ENCODE peak calls at places on chromosomes 6 and 20, in six cellular contexts. E is IMR-90, M is testis, A is SJSA1, P is spleen, U is SK-N-SH. R is an unnamed sample. For H3K27me3, the result is how much of the 10 kb centered on the place peaks cover.

GRCh38 chr6:87722831-87723726 is 21.0 kb upstream of the AKIRIN2 start:
- DNase-seq in E (peak), M (peak), A (peak), P (peak), U (no peak), R (peak)

GRCh38 chr6:31722173-31722572 is 627 bp upstream of the LY6G6C start:
- DNase-seq in E (no peak), M (no peak), A (no peak), P (peak), U (no peak), R (no peak)

GRCh38 chr6:89122625-89123024 is 4.8 kb upstream of the SRSF12 start:
- DNase-seq in E (peak), M (no peak), A (no peak), P (no peak), U (peak), R (peak)

GRCh38 chr20:45053441-45054351 is 47.2 kb downstream of the KCNS1 start:
- DNase-seq in E (no peak), M (no peak), A (no peak), P (no peak), U (no peak), R (no peak)

GRCh38 chr6:167706313-167707109 is 120.2 kb upstream of the AFDN start:
- DNase-seq in E (no peak), M (no peak), A (no peak), P (peak), U (no peak), R (no peak)

GRCh38 chr6:118856301-118856700 is 37.7 kb upstream of the ASF1A start:
- DNase-seq in E (no peak), M (no peak), A (no peak), P (no peak), U (no peak), R (no peak)

GRCh38 chr6:99186417-99186816 is 163.1 kb downstream of the FAXC start:
- DNase-seq in E (no peak), M (no peak), A (no peak), P (no peak), U (no peak), R (no peak)

GRCh38 chr6:156976144-156977088 is 199.2 kb downstream of the ARID1B start:
- DNase-seq in E (no peak), M (no peak), A (no peak), P (no peak), U (no peak), R (no peak)

GRCh38 chr6:139834232-139834631 is 459.8 kb upstream of the CITED2 start:
- DNase-seq in E (no peak), M (no peak), A (no peak), P (no peak), U (no peak), R (no peak)

GRCh38 chr20:53141651-53142050 is 169.5 kb downstream of the TSHZ2 start:
- DNase-seq in E (no peak), M (no peak), A (no peak), P (no peak), U (no peak), R (no peak)

GRCh38 chr6:13445744-13446115 is 41.7 kb downstream of the GFOD1 start:
- DNase-seq in E (no peak), M (no peak), A (no peak), P (no peak), U (no peak), R (no peak)

GRCh38 chr6:15017251-15017650 is 228.6 kb upstream of the JARID2 start:
- DNase-seq in E (peak), M (peak), A (no peak), P (no peak), U (no peak), R (peak)

GRCh38 chr20:30922129-30922528 is 335.3 kb upstream of the DEFB115 start:
- DNase-seq in E (no peak), M (no peak), A (no peak), P (peak), U (no peak), R (no peak)

GRCh38 chr20:4490045-4490444 is 231.7 kb upstream of the PRND start:
- DNase-seq in E (no peak), M (no peak), A (no peak), P (no peak), U (no peak), R (no peak)

GRCh38 chr20:1478566-1478965 is 11.9 kb upstream of the NSFL1C start:
- DNase-seq in E (peak), M (no peak), A (no peak), P (no peak), U (no peak), R (peak)

GRCh38 chr20:59623583-59623982 is 19.2 kb downstream of the PHACTR3 start:
- DNase-seq in E (no peak), M (no peak), A (no peak), P (peak), U (no peak), R (no peak)
- H3K27me3 ChIP-seq in E (under half), M (under half), A (under half), P (under half), U (under half), R (under half)

DNA sequence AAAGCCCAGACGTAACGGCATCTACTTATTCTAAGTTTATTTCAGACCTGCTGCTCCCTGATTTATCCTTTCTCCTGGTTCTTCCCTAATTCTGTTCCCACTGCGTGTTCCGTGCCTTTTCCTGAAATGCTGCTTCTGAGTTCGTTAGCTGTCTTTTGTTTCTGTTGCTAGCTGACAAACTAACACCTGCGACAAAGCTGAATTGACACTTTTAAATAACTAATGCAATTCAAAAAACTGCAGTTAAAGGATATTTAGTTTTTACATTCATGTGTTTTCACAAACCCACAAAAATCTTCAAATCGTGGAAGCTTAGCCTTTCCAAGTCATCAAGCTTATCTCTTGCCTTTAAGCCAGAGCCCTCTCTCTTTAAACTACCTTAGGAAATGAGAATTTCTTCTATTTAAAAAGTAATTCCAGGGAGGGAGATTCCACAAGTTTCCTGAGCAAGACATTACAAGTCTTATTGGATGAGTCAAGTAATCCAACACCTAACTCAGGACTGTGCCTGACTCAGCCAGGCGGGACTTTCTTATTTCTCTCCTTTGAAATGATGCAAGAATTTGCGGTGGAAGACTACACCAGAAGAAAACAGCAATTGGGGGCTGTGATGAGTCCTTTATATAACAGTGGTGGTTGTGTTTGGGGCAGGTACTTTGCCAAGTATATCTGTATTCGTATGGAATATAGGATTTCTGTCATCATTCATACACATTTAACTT is 6.3 kb downstream of the ADTRP start:
- DNase-seq in E (peak), M (no peak), A (peak), P (no peak), U (no peak), R (peak)
- H3K4me3 ChIP-seq in E (no peak), M (no peak), A (no peak), P (no peak), U (no peak), R (no peak)

DNA sequence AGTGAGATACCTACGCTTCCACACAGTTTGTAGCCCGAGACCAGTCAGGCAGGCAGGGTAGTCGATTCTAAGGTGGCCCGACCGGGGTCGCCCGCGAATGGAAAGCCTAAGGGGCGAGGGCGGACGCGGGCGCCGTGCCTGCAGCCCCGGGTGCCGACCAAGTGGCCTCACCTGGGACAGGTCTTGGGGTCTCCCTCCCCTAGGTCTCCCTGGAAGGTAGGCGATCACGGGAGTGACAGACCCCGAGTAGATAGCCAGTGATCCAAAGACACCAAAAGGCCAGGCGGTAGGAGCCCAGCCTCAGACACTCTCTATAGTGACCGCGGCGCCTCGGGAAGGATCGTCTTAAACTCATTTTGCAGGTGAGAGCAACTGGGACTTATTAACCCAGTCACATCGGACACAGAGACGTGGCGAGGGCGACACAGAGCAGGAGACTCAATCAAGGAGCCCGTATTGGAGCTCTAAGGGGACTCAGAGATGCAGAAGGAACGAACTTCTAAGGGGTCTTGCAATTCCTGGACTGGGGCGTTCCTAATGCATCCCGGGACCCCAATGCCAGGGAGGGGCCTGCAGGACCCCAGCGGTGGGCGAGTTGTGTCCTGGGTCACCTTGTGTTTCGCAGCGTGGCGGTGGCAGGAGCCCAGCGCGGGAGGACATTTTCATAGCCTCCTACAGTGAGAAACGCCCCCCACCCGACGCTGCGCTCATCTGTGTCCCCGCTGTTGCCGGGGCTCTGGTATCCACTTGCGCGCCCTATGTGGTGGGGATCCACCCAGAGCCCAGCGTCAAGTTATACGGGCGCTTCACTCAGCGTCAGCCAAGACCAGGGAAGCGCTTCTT is 2.1 kb upstream of the VSX1 start:
- DNase-seq in E (no peak), M (no peak), A (peak), P (peak), U (no peak), R (no peak)
- H3K27me3 ChIP-seq in E (half or more), M (under half), A (half or more), P (under half), U (half or more), R (half or more)

DNA sequence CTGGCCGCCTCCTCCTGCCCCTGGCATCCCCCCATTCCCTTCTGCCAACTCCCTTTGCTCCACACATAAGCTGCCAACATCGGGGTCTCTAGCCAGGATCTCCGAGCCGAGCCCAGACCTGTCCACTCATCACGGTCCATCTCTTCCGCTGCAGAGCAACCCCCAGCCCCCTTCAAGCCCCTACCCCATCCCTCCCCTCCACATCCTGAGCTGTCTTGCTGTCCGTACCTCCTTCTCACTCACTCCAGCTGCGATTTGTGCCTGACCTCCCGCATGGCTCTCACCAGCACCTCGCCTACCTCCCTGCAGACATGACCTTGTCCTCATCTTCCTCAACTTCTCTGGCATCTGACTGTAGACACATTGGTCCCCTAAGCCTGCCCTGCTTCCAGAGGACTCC is 68.7 kb downstream of the SRC start:
- DNase-seq in E (no peak), M (no peak), A (no peak), P (no peak), U (no peak), R (no peak)
- H3K4me3 ChIP-seq in E (no peak), M (no peak), A (no peak), P (no peak), U (no peak), R (no peak)

GRCh38 chr20:49346682-49347081 is 68.8 kb upstream of the ZNFX1 start:
- DNase-seq in E (no peak), M (no peak), A (no peak), P (no peak), U (peak), R (no peak)
- H3K27me3 ChIP-seq in E (under half), M (under half), A (under half), P (under half), U (under half), R (under half)

DNA sequence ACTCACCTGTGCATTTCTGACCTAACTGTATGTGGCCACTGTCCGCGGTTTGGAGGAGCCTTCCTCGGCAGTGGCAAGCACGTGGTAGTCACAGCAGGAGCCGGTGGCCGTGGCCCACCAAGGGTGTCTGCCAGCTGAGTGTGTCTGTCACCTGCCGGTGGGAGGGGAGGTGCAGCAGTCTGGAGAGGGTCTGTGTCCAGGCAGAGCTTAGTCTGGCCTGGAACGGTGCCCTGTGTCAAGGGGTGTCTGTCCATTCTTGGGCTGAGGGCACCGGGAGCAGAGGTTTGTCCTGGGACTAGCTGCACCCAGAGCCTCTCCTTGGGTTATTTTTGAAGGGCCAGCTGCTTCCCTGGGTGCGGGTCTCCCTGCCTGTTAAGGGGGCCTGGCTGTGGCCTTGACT is 5.0 kb downstream of the RBM38 start:
- DNase-seq in E (no peak), M (no peak), A (no peak), P (peak), U (no peak), R (no peak)
- H3K4me3 ChIP-seq in E (no peak), M (no peak), A (no peak), P (no peak), U (no peak), R (peak)